ENCODE peak calls at places on chromosomes 16 and 17, in five cellular contexts. One of them, this sample, is unnamed.

GRCh38 chr17:17994271-17994670 is 21.6 kb downstream of the DRC3 start:
- DNase-seq in nucleus accumbens: no peak
- DNase-seq in GM23248: peak
- DNase-seq in HTR-8/SVneo: no peak
- DNase-seq in activated CD4-positive, alpha-beta T cell treated with anti-CD3 and anti-CD28 coated beads, Interleukin-2, amount 10 ng/mL, durations not matched to agents 7 days and 5 days: peak
- DNase-seq in this sample: no peak

GRCh38 chr17:53122966-53123365 is 699.8 kb upstream of the KIF2B start:
- DNase-seq in activated CD4-positive, alpha-beta T cell treated with anti-CD3 and anti-CD28 coated beads, Interleukin-2, amount 10 ng/mL, durations not matched to agents 7 days and 5 days: no peak
- DNase-seq in HTR-8/SVneo: no peak
- DNase-seq in GM23248: no peak
- DNase-seq in nucleus accumbens: no peak
- DNase-seq in this sample: no peak

GRCh38 chr17:15157051-15157450 is 108.1 kb downstream of the PMP22 start:
- DNase-seq in nucleus accumbens: no peak
- DNase-seq in HTR-8/SVneo: no peak
- DNase-seq in GM23248: peak
- DNase-seq in activated CD4-positive, alpha-beta T cell treated with anti-CD3 and anti-CD28 coated beads, Interleukin-2, amount 10 ng/mL, durations not matched to agents 7 days and 5 days: no peak
- DNase-seq in this sample: no peak

GRCh38 chr16:75236232-75236631 is 15.2 kb downstream of the BCAR1 start:
- DNase-seq in activated CD4-positive, alpha-beta T cell treated with anti-CD3 and anti-CD28 coated beads, Interleukin-2, amount 10 ng/mL, durations not matched to agents 7 days and 5 days: no peak
- DNase-seq in HTR-8/SVneo: no peak
- DNase-seq in GM23248: no peak
- DNase-seq in nucleus accumbens: no peak
- DNase-seq in this sample: no peak

GRCh38 chr16:117381-118365 is 20.8 kb downstream of the NPRL3 start:
- DNase-seq in nucleus accumbens: no peak
- DNase-seq in activated CD4-positive, alpha-beta T cell treated with anti-CD3 and anti-CD28 coated beads, Interleukin-2, amount 10 ng/mL, durations not matched to agents 7 days and 5 days: peak
- DNase-seq in GM23248: peak
- DNase-seq in HTR-8/SVneo: peak
- DNase-seq in this sample: peak

GRCh38 chr16:46822270-46822669 is 8.7 kb downstream of the C16orf87 start:
- DNase-seq in HTR-8/SVneo: peak
- DNase-seq in activated CD4-positive, alpha-beta T cell treated with anti-CD3 and anti-CD28 coated beads, Interleukin-2, amount 10 ng/mL, durations not matched to agents 7 days and 5 days: no peak
- DNase-seq in nucleus accumbens: no peak
- DNase-seq in GM23248: peak
- DNase-seq in this sample: peak

GRCh38 chr17:69239611-69240010 is 11.0 kb upstream of the ABCA10 start:
- DNase-seq in nucleus accumbens: no peak
- DNase-seq in GM23248: no peak
- DNase-seq in activated CD4-positive, alpha-beta T cell treated with anti-CD3 and anti-CD28 coated beads, Interleukin-2, amount 10 ng/mL, durations not matched to agents 7 days and 5 days: no peak
- DNase-seq in HTR-8/SVneo: no peak
- DNase-seq in this sample: no peak

GRCh38 chr16:53775821-53776431 is 72.0 kb downstream of the FTO start:
- DNase-seq in activated CD4-positive, alpha-beta T cell treated with anti-CD3 and anti-CD28 coated beads, Interleukin-2, amount 10 ng/mL, durations not matched to agents 7 days and 5 days: no peak
- DNase-seq in GM23248: peak
- DNase-seq in nucleus accumbens: no peak
- DNase-seq in HTR-8/SVneo: peak
- DNase-seq in this sample: no peak

GRCh38 chr17:41442772-41443171 is 2.0 kb upstream of the KRT38 start:
- DNase-seq in GM23248: peak
- DNase-seq in activated CD4-positive, alpha-beta T cell treated with anti-CD3 and anti-CD28 coated beads, Interleukin-2, amount 10 ng/mL, durations not matched to agents 7 days and 5 days: no peak
- DNase-seq in HTR-8/SVneo: peak
- DNase-seq in nucleus accumbens: no peak
- DNase-seq in this sample: no peak

GRCh38 chr16:2783581-2784375 is 3.6 kb downstream of the PRSS33 start:
- DNase-seq in activated CD4-positive, alpha-beta T cell treated with anti-CD3 and anti-CD28 coated beads, Interleukin-2, amount 10 ng/mL, durations not matched to agents 7 days and 5 days: no peak
- DNase-seq in GM23248: no peak
- DNase-seq in HTR-8/SVneo: no peak
- DNase-seq in nucleus accumbens: no peak
- DNase-seq in this sample: no peak

GRCh38 chr16:67184453-67185002 is 765 bp upstream of the MATCAP1 start:
- DNase-seq in HTR-8/SVneo: no peak
- DNase-seq in GM23248: no peak
- DNase-seq in nucleus accumbens: no peak
- DNase-seq in activated CD4-positive, alpha-beta T cell treated with anti-CD3 and anti-CD28 coated beads, Interleukin-2, amount 10 ng/mL, durations not matched to agents 7 days and 5 days: no peak
- DNase-seq in this sample: peak

GRCh38 chr17:49252148-49252682 is 21.6 kb upstream of the PHOSPHO1 start:
- DNase-seq in activated CD4-positive, alpha-beta T cell treated with anti-CD3 and anti-CD28 coated beads, Interleukin-2, amount 10 ng/mL, durations not matched to agents 7 days and 5 days: no peak
- DNase-seq in HTR-8/SVneo: no peak
- DNase-seq in nucleus accumbens: no peak
- DNase-seq in GM23248: peak
- DNase-seq in this sample: no peak

GRCh38 chr16:1613728-1614225 is 1.6 kb downstream of the CRAMP1 start:
- DNase-seq in HTR-8/SVneo: peak
- DNase-seq in activated CD4-positive, alpha-beta T cell treated with anti-CD3 and anti-CD28 coated beads, Interleukin-2, amount 10 ng/mL, durations not matched to agents 7 days and 5 days: peak
- DNase-seq in GM23248: peak
- DNase-seq in nucleus accumbens: no peak
- DNase-seq in this sample: no peak

GRCh38 chr16:67463691-67464090 is 17.3 kb downstream of the ATP6V0D1 start:
- DNase-seq in activated CD4-positive, alpha-beta T cell treated with anti-CD3 and anti-CD28 coated beads, Interleukin-2, amount 10 ng/mL, durations not matched to agents 7 days and 5 days: no peak
- DNase-seq in GM23248: no peak
- DNase-seq in nucleus accumbens: no peak
- DNase-seq in HTR-8/SVneo: no peak
- DNase-seq in this sample: no peak

GRCh38 chr17:55609737-55610201 is 98.5 kb upstream of the SMIM36 start:
- DNase-seq in HTR-8/SVneo: no peak
- DNase-seq in GM23248: peak
- DNase-seq in nucleus accumbens: no peak
- DNase-seq in activated CD4-positive, alpha-beta T cell treated with anti-CD3 and anti-CD28 coated beads, Interleukin-2, amount 10 ng/mL, durations not matched to agents 7 days and 5 days: no peak
- DNase-seq in this sample: no peak

GRCh38 chr16:54554581-54554980 is 268.0 kb upstream of the IRX3 start:
- DNase-seq in GM23248: no peak
- DNase-seq in HTR-8/SVneo: no peak
- DNase-seq in nucleus accumbens: no peak
- DNase-seq in activated CD4-positive, alpha-beta T cell treated with anti-CD3 and anti-CD28 coated beads, Interleukin-2, amount 10 ng/mL, durations not matched to agents 7 days and 5 days: no peak
- DNase-seq in this sample: no peak

GRCh38 chr17:64063088-64063487 is 42.7 kb upstream of the ICAM2 start:
- DNase-seq in GM23248: no peak
- DNase-seq in HTR-8/SVneo: no peak
- DNase-seq in nucleus accumbens: no peak
- DNase-seq in activated CD4-positive, alpha-beta T cell treated with anti-CD3 and anti-CD28 coated beads, Interleukin-2, amount 10 ng/mL, durations not matched to agents 7 days and 5 days: no peak
- DNase-seq in this sample: peak

GRCh38 chr17:44965491-44966234 is 2.4 kb downstream of the C1QL1 start:
- DNase-seq in HTR-8/SVneo: no peak
- DNase-seq in nucleus accumbens: no peak
- DNase-seq in GM23248: no peak
- DNase-seq in activated CD4-positive, alpha-beta T cell treated with anti-CD3 and anti-CD28 coated beads, Interleukin-2, amount 10 ng/mL, durations not matched to agents 7 days and 5 days: no peak
- DNase-seq in this sample: no peak

GRCh38 chr17:35460354-35460851 is 11.8 kb upstream of the SLFN13 start:
- DNase-seq in GM23248: no peak
- DNase-seq in HTR-8/SVneo: peak
- DNase-seq in nucleus accumbens: no peak
- DNase-seq in activated CD4-positive, alpha-beta T cell treated with anti-CD3 and anti-CD28 coated beads, Interleukin-2, amount 10 ng/mL, durations not matched to agents 7 days and 5 days: peak
- DNase-seq in this sample: peak

GRCh38 chr17:79146562-79146961 is 71.9 kb downstream of the ENGASE start:
- DNase-seq in nucleus accumbens: no peak
- DNase-seq in activated CD4-positive, alpha-beta T cell treated with anti-CD3 and anti-CD28 coated beads, Interleukin-2, amount 10 ng/mL, durations not matched to agents 7 days and 5 days: no peak
- DNase-seq in GM23248: no peak
- DNase-seq in HTR-8/SVneo: no peak
- DNase-seq in this sample: no peak

GRCh38 chr16:29029168-29029994 is 44.5 kb downstream of the LAT start:
- DNase-seq in GM23248: peak
- DNase-seq in HTR-8/SVneo: peak
- DNase-seq in nucleus accumbens: peak
- DNase-seq in activated CD4-positive, alpha-beta T cell treated with anti-CD3 and anti-CD28 coated beads, Interleukin-2, amount 10 ng/mL, durations not matched to agents 7 days and 5 days: peak
- DNase-seq in this sample: no peak

GRCh38 chr17:61805399-61805798 is 57.9 kb downstream of the BRIP1 start:
- DNase-seq in GM23248: peak
- DNase-seq in nucleus accumbens: no peak
- DNase-seq in HTR-8/SVneo: peak
- DNase-seq in activated CD4-positive, alpha-beta T cell treated with anti-CD3 and anti-CD28 coated beads, Interleukin-2, amount 10 ng/mL, durations not matched to agents 7 days and 5 days: no peak
- DNase-seq in this sample: no peak

GRCh38 chr17:28807925-28808641 is 34.5 kb downstream of the FAM222B start:
- DNase-seq in nucleus accumbens: no peak
- DNase-seq in HTR-8/SVneo: peak
- DNase-seq in activated CD4-positive, alpha-beta T cell treated with anti-CD3 and anti-CD28 coated beads, Interleukin-2, amount 10 ng/mL, durations not matched to agents 7 days and 5 days: no peak
- DNase-seq in GM23248: peak
- DNase-seq in this sample: no peak

GRCh38 chr16:69772560-69773254 is 10.6 kb downstream of the WWP2 start:
- DNase-seq in HTR-8/SVneo: no peak
- DNase-seq in nucleus accumbens: no peak
- DNase-seq in activated CD4-positive, alpha-beta T cell treated with anti-CD3 and anti-CD28 coated beads, Interleukin-2, amount 10 ng/mL, durations not matched to agents 7 days and 5 days: no peak
- DNase-seq in GM23248: peak
- DNase-seq in this sample: no peak

GRCh38 chr17:45225051-45225700 is 3.5 kb downstream of the FMNL1 start:
- DNase-seq in activated CD4-positive, alpha-beta T cell treated with anti-CD3 and anti-CD28 coated beads, Interleukin-2, amount 10 ng/mL, durations not matched to agents 7 days and 5 days: peak
- DNase-seq in nucleus accumbens: no peak
- DNase-seq in HTR-8/SVneo: peak
- DNase-seq in GM23248: no peak
- DNase-seq in this sample: peak

GRCh38 chr16:55668337-55669281 is 12.8 kb downstream of the SLC6A2 start:
- DNase-seq in nucleus accumbens: no peak
- DNase-seq in GM23248: peak
- DNase-seq in HTR-8/SVneo: no peak
- DNase-seq in activated CD4-positive, alpha-beta T cell treated with anti-CD3 and anti-CD28 coated beads, Interleukin-2, amount 10 ng/mL, durations not matched to agents 7 days and 5 days: no peak
- DNase-seq in this sample: no peak

GRCh38 chr17:79005063-79005861 is 4.3 kb downstream of the CANT1 start:
- DNase-seq in GM23248: no peak
- DNase-seq in activated CD4-positive, alpha-beta T cell treated with anti-CD3 and anti-CD28 coated beads, Interleukin-2, amount 10 ng/mL, durations not matched to agents 7 days and 5 days: peak
- DNase-seq in nucleus accumbens: no peak
- DNase-seq in HTR-8/SVneo: no peak
- DNase-seq in this sample: no peak

GRCh38 chr16:27107185-27107592 is 40.5 kb downstream of the C16orf82 start:
- DNase-seq in GM23248: no peak
- DNase-seq in nucleus accumbens: no peak
- DNase-seq in HTR-8/SVneo: no peak
- DNase-seq in activated CD4-positive, alpha-beta T cell treated with anti-CD3 and anti-CD28 coated beads, Interleukin-2, amount 10 ng/mL, durations not matched to agents 7 days and 5 days: no peak
- DNase-seq in this sample: no peak

GRCh38 chr16:53372942-53373871 is 61.1 kb upstream of the RBL2 start:
- DNase-seq in nucleus accumbens: no peak
- DNase-seq in activated CD4-positive, alpha-beta T cell treated with anti-CD3 and anti-CD28 coated beads, Interleukin-2, amount 10 ng/mL, durations not matched to agents 7 days and 5 days: peak
- DNase-seq in HTR-8/SVneo: no peak
- DNase-seq in GM23248: no peak
- DNase-seq in this sample: peak